ENCODE peak calls at places on chromosomes 3 and 15, in four cellular contexts. F, C, W and A are unnamed samples.

GRCh38 chr3:119161240-119161639 is 12.2 kb upstream of the UPK1B start:
- DNase-seq in F (no peak), C (no peak), W (no peak), A (no peak)

GRCh38 chr15:78061963-78062427 is 15.5 kb downstream of the TBC1D2B start:
- DNase-seq in F (peak; percentile 55), C (peak; percentile 65), W (no peak), A (no peak)

GRCh38 chr3:196991581-196992460 is 23.2 kb upstream of the PIGZ start:
- DNase-seq in F (no peak), C (peak; percentile 54), W (no peak), A (peak; percentile 65)

GRCh38 chr15:47991376-47991775 is 129.4 kb upstream of the SLC24A5 start:
- DNase-seq in F (peak; percentile 26), C (no peak), W (no peak), A (no peak)

GRCh38 chr15:38685686-38686339 is 121.2 kb upstream of the RASGRP1 start:
- DNase-seq in F (no peak), C (no peak), W (no peak), A (no peak)

GRCh38 chr3:134364061-134364935 is 9.9 kb downstream of the AMOTL2 start:
- DNase-seq in F (peak; percentile 99), C (peak; percentile 99), W (peak; percentile 96), A (peak; percentile 82)

GRCh38 chr15:23073890-23074631 is 34.7 kb upstream of the TUBGCP5 start:
- DNase-seq in F (no peak), C (no peak), W (no peak), A (no peak)

GRCh38 chr3:33260104-33260503 is 17.1 kb upstream of the FBXL2 start:
- DNase-seq in F (no peak), C (no peak), W (no peak), A (no peak)

GRCh38 chr3:126108689-126109075 is 24.8 kb upstream of the SLC41A3 start:
- DNase-seq in F (no peak), C (no peak), W (peak; percentile 26), A (peak; percentile 15)

GRCh38 chr3:122646146-122646988 is 34.3 kb upstream of the PARP14 start:
- DNase-seq in F (peak; percentile 19), C (no peak), W (no peak), A (no peak)

GRCh38 chr15:70172124-70172523 is 74.4 kb upstream of the TLE3 start:
- DNase-seq in F (no peak), C (no peak), W (no peak), A (no peak)

GRCh38 chr3:35743218-35743617 is 103.9 kb downstream of the ARPP21 start:
- DNase-seq in F (no peak), C (no peak), W (no peak), A (no peak)

GRCh38 chr3:36597422-36597821 is 166.9 kb downstream of the DCLK3 start:
- DNase-seq in F (peak; percentile 4), C (no peak), W (no peak), A (no peak)

DNA sequence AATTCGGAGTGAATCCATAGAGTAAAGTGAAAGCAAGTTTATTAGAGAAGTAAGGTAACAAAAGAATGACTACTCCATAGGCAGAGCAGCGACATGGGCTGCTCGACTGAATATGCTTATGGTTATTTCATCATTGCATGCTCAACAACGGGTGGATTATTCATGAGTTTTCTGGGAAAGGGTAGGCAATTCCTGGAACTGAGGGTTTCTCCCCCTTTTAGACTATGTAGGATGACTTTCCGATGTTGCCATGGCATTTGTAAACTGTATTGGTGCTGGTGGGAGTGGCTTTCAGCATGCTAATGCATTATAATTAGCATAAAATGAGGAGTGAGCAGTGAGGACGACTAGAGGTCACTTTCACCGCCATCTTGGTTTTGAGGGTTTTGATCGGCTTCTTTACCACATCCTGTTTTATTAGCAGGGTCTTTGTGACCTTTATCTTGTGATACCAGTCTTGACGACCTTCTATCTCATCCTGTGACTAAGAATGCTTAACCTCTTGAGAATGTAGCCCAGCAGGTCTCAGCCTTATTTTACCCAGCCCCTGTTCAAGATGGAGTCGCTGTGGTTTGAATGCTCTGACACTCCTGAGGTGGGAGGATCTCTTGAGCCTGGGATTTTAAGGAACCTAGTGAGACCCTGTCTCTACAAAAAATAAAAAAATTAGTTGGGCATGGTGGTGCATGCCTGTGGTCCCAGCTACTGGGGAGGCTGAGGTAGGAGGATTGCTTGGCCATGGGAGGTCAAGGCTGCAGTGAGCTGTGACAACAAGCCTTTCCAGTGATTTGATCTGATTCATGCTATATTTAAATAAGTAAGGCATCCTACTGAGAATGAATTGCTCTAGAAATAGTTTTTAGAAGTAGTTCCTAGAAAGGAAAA is 9.5 kb upstream of the CEMIP start:
- DNase-seq in F (no peak), C (no peak), W (no peak), A (no peak)
- H3K4me3 ChIP-seq in F (no peak overlapping the region), C (no peak overlapping the region), W (no peak overlapping the region), A (no peak overlapping the region)

GRCh38 chr3:112358311-112358780 is 25.4 kb downstream of the CD200 start:
- DNase-seq in F (no peak), C (no peak), W (no peak), A (no peak)
- H3K27ac ChIP-seq in F (no peak overlapping the region), C (peak overlapping the region; percentile 64), W (peak overlapping the region; percentile 28), A (no peak overlapping the region)

DNA sequence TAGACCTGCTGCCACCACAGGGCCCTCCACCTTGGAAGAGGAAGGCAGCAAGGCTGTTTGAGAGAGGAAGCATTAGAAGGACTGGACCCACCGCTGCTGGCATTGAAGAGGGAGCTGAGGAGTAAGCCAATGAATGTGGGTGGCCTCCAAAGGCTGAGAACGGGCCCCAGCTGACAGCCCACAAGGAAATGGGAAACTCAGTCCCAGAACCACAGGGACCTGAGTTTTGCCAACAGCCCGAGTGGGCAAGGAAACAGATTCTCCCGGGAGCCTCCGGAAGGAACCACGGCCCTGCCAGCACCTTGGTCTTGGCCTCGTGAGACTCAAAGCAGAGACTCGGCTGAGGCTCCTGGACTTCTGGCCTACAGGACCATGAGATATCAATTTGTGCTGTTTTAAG is 95.4 kb upstream of the SNRPA1 start:
- DNase-seq in F (no peak), C (peak; percentile 47), W (no peak), A (no peak)
- TF ChIP-seq CTCF in F (no peak), C (no peak), W (no peak), A (no peak)

DNA sequence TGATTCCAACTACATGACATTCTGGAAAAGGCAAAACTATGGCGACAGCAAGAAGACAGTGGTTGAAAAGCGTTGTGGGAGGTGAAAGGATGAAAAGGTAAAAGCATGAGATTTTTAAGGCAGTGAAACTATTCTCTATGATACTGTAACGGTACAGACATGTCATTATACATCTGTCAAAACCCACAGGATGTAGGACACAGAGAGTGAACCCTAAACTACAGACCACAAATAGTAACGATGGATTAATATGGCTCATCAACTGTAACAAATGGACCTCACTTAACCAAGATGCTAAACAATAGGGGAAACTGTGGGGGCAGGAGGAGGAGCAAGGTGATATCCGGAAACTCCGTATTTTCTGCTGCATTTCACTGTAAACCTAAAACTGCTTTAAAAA is 39.1 kb downstream of the MYO9A start:
- DNase-seq in F (no peak), C (no peak), W (no peak), A (no peak)
- H3K4me3 ChIP-seq in F (no peak overlapping the region), C (no peak overlapping the region), W (no peak overlapping the region), A (no peak overlapping the region)